ENCODE peak calls at places on chromosomes 3 and 15, in six cellular contexts. L is CD4-positive, alpha-beta T cell; T is CD8-positive, alpha-beta T cell; M is lung; E is GM23338; S is RWPE1. F is an unnamed sample.

GRCh38 chr15:100831466-100831865 is 48.2 kb upstream of the ALDH1A3 start:
- DNase-seq in M (no peak), T (no peak), S (no peak), L (no peak), E (no peak), F (no peak)

GRCh38 chr15:90660195-90660995 is 56.8 kb upstream of the BLM start:
- DNase-seq in M (peak), E (no peak), S (peak), L (peak), T (peak), F (no peak)

GRCh38 chr15:40320931-40321371 is 2.5 kb upstream of the INAFM2 start:
- DNase-seq in S (peak), E (peak), M (peak), L (no peak), T (no peak), F (no peak)

GRCh38 chr3:128174645-128175590 is 21.6 kb downstream of the EEFSEC start:
- DNase-seq in L (no peak), E (peak), M (no peak), T (no peak), S (no peak), F (no peak)

GRCh38 chr15:43518073-43518761 is 809 bp downstream of the MAP1A start:
- DNase-seq in M (no peak), E (peak), S (no peak), T (no peak), L (no peak), F (no peak)

GRCh38 chr3:80232760-80233159 is 465.0 kb upstream of the ROBO1 start:
- DNase-seq in E (peak), M (no peak), L (no peak), S (peak), T (no peak), F (no peak)

GRCh38 chr3:84567796-84568195 is 391.0 kb upstream of the CADM2 start:
- DNase-seq in E (no peak), T (no peak), S (no peak), L (no peak), M (no peak), F (no peak)

GRCh38 chr3:125611908-125612307 is 16.6 kb upstream of the OSBPL11 start:
- DNase-seq in S (no peak), E (peak), M (no peak), L (no peak), T (no peak), F (no peak)

GRCh38 chr15:83206971-83207621 is 527 bp downstream of the HDGFL3 start:
- DNase-seq in M (no peak), S (peak), E (peak), T (no peak), L (no peak), F (peak)

GRCh38 chr3:172268425-172268824 is 179.8 kb downstream of the GHSR start:
- DNase-seq in E (no peak), L (no peak), M (no peak), T (no peak), S (no peak), F (no peak)

DNA sequence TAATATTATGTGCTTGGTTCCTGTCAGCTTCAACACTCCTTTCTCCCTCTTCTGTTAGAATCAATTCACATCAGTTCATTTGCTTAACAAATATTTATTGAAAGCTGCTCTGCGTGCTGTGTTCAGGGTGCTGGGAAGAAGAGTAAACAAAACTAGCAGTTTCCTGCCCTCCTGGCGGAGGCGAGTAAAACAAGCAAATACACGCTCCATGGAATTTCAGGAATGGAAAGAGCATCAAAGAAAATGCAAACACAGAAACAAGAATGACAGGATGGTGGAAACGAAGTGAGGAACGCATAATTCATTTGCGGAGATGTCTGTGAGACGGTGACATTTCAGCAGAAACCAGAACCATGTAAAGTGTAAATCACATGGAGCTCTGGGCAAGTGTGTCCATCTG is 49.4 kb upstream of the SPTSSB start:
- DNase-seq in S (peak), L (no peak), E (peak), M (no peak), T (no peak), F (no peak)
- TF ChIP-seq CTCF in S (no peak), L (no peak), E (no peak), M (no peak), T (no peak), F (no peak)

DNA sequence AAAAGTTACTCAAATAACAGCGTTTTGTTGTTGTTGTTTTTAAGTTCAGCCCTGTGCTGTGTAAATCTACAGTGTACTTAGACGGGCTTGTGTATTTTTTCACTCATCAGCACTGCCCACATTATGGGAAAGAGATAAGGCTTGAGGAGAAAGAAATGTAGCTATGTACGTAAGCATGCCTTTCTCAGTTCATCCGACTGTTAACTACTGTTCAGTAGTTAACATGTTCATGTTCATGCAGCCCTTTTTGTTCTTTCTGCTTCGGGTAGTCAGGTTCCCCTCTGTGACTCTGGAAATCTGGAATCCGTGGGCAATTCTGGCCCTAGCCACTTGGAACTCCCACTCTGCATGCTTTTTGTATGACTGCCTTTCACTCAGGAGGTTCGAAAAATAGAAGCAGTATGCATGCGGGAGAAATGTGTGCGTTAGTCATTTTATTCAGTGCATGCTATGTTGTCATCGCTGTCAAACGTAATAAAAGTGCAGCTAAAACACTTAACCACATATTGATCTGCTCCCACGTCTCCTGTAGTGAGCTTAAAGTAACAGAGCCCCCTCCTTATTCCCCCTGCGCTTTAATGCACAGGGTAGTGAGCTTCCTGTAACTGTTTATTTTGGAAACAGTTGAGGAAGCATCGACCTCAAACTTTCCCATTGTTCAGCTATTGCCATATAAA is 283.1 kb upstream of the NR2F2 start:
- DNase-seq in S (no peak), E (no peak), M (no peak), T (no peak), L (no peak), F (no peak)
- TF ChIP-seq CTCF in S (no peak), E (no peak), M (no peak), T (no peak), L (no peak), F (no peak)

DNA sequence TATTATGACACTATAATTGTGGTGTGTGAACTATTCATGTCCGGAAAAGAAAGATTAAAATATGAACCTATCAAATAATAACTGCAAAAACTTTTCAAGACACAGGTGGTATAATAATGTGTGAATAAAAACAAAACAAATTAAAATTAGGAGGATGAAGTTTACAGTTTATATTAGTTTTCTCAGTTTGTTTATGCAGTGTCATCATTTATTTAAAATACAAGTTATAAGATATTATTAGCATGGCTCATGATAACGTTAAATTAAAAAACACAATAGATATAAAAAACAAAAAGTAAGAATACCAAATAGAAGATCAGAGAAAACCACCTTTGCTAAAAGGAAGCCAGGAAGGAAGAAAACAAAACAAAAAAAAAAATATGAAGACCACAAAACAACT is 963.8 kb upstream of the ALCAM start:
- DNase-seq in L (no peak), E (no peak), M (no peak), T (no peak), S (no peak), F (no peak)
- TF ChIP-seq CTCF in L (no peak), E (no peak), M (no peak), T (no peak), S (no peak), F (no peak)

DNA sequence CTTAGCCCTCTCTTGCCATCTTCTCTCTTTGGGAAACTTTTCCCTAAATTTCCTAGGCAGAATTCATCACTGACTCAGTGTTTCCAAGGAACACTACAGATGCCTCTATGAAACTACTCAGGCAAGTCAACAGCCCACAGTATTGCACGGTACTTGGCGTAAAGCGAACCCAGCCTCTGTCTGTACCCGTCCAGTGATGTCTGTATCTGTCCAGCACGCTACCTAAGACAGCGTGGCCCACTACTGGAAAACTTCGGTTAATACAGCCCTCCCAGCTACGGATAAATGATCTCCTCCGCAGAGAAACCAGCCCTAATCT is 467 bp downstream of the SKIC8 start:
- DNase-seq in L (no peak), S (peak), E (no peak), M (no peak), T (no peak), F (no peak)
- TF ChIP-seq CTCF in L (no peak), S (no peak), E (no peak), M (no peak), T (no peak), F (no peak)

GRCh38 chr3:132661120-132661519 is 991 bp downstream of the UBA5 start:
- DNase-seq in T (no peak), M (no peak), E (no peak), L (no peak), S (no peak), F (no peak)

GRCh38 chr3:132659370-132660055 is at the start of gene ACAD11:
- DNase-seq in M (peak), T (peak), E (peak), L (peak), S (peak), F (no peak)

GRCh38 chr3:132660056-132660744 is at the start of gene UBA5:
- DNase-seq in M (peak), T (peak), L (peak), E (peak), S (peak), F (no peak)

GRCh38 chr3:132662212-132662611 is 2.1 kb downstream of the UBA5 start:
- DNase-seq in T (no peak), M (no peak), E (no peak), L (no peak), S (no peak), F (no peak)

DNA sequence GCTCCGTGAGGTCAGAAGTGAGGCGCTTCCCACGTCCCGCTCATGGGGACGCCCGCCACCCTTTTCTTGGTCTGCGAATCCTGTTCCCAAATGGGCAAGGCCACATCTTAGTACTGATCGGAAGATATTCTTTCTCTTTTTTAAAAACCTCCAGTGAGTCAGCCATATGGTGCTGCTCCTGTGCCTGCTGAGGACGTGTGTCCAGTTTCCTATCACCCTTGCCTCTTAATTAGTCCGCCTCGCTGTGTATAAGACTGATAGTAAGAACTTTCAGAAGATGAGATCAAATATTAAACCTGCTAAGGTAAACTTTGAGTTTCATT is 577 bp downstream of the UBA5 start:
- DNase-seq in L (no peak), T (no peak), E (no peak), S (no peak), M (no peak), F (no peak)
- TF ChIP-seq CTCF in L (no peak), T (no peak), E (no peak), S (no peak), M (no peak), F (no peak)

GRCh38 chr3:16728762-16729745 is 123.8 kb upstream of the DAZL start:
- DNase-seq in L (no peak), T (no peak), E (no peak), S (peak), M (no peak), F (no peak)
- TF ChIP-seq CTCF in L (no peak), T (no peak), E (no peak), S (no peak), M (no peak), F (no peak)

DNA sequence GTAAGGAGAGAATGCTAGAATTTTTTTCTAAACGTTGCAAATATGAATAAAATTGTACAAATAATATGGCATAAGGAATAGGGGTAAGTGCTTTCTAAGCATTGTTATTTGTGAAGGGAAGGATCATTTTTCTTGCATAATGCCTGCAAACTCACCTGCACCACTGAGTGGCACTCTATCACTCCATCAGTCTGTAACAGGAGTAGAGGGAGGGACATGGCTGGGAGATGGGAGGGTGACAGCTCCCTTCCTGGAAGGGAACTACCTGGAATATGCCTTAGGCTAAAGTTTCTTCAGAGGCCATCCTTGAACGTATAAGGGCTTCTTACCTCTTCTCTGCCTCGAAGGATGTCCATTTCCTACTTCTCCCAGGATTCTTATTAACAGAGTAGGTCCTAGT is 3.0 kb downstream of the NAALADL2 start:
- DNase-seq in T (no peak), M (peak), L (no peak), S (peak), E (peak), F (no peak)
- TF ChIP-seq CTCF in T (no peak), M (no peak), L (no peak), S (peak), E (peak), F (no peak)

DNA sequence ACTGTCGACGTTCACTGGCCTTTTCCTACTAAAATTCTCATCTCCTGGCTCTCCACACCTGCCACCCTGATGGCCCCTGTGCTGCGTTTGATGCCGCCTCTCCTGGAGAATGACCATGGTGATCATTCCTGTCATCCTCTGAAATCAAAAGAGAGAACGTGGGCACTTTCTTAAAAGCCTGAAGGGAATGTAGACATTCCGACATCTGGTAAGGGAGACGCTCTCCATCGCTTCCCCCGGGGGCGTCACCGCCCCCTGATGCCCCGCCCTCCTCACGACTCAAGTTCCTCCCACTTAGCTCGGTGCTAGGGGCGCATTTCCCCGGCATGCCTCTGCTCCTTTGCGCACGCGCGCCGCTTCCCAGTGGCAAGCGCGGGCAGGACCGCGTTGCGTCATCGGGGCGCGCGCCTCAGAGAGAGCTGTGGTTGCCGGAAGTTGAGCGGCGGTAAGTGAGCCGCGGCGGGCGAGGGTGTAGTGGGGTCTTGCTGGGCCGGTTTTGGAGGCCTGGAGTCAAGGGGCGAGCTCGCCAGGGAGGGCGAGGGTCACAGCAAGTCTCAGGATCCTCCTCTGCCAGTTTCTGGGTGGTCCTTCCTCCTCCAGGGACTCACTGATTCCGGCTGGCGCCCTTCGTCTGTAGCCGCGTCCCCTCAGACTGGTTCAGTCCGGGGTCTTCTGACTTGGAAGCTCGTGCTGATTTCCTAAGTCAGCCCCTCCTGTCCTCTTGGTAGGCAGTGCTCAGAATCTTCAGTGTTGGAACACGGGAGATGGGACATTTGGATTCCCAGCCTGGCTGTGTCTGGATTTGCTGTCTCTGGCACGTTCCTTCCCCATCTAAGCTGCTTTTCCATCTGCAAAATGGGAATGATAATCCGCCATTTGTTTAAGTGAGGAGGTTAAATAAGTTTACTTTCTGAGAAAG is at the start of gene ATG7:
- DNase-seq in E (peak), S (peak), L (peak), T (peak), M (peak), F (peak)
- TF ChIP-seq CTCF in E (no peak), S (no peak), L (no peak), T (no peak), M (no peak), F (no peak)

GRCh38 chr15:60390231-60390630 is 7.6 kb downstream of the ANXA2 start:
- DNase-seq in E (no peak), S (no peak), T (no peak), M (no peak), L (no peak), F (no peak)

GRCh38 chr15:60389261-60390077 is 8.3 kb downstream of the ANXA2 start:
- DNase-seq in E (no peak), L (no peak), M (no peak), T (no peak), S (no peak), F (no peak)

GRCh38 chr15:60392601-60392985 is 5.2 kb downstream of the ANXA2 start:
- DNase-seq in E (peak), T (no peak), S (peak), M (no peak), L (no peak), F (no peak)

GRCh38 chr15:60391722-60392340 is 6.0 kb downstream of the ANXA2 start:
- DNase-seq in M (no peak), L (no peak), E (no peak), S (no peak), T (no peak), F (no peak)

GRCh38 chr15:60390931-60391501 is 6.8 kb downstream of the ANXA2 start:
- DNase-seq in M (peak), T (no peak), S (peak), L (no peak), E (peak), F (no peak)
- TF ChIP-seq CTCF in M (no peak), T (no peak), S (no peak), L (no peak), E (no peak), F (no peak)

GRCh38 chr15:79168922-79169322 is 78.3 kb upstream of the RASGRF1 start:
- DNase-seq in L (no peak), E (peak), T (no peak), M (no peak), S (no peak), F (no peak)
- TF ChIP-seq CTCF in L (no peak), E (peak), T (no peak), M (no peak), S (no peak), F (no peak)